ENCODE peak calls at places on chromosomes 7 and 10, in five cellular contexts. E, M, J, U and V are unnamed samples.

GRCh38 chr7:2660359-2661095 is 27.5 kb upstream of the AMZ1 start:
- DNase-seq in M (no peak), J (no peak), U (no peak), E (no peak), V (peak; percentile 56)

GRCh38 chr10:69048103-69048502 is 39.8 kb upstream of the SRGN start:
- DNase-seq in M (no peak), E (no peak), J (no peak), U (no peak), V (peak; percentile 13)

GRCh38 chr10:79102056-79102874 is 33.5 kb downstream of the ZMIZ1 start:
- DNase-seq in E (no peak), J (no peak), U (peak; percentile 53), M (peak; percentile 49), V (no peak)

GRCh38 chr7:116593359-116594075 is 68.7 kb downstream of the CAV1 start:
- DNase-seq in M (no peak), E (no peak), J (no peak), U (no peak), V (no peak)

GRCh38 chr7:111224354-111225231 is 133.7 kb downstream of the LRRN3 start:
- DNase-seq in J (no peak), E (no peak), M (no peak), U (no peak), V (no peak)

GRCh38 chr7:31788445-31788844 is 101.4 kb downstream of the PPP1R17 start:
- DNase-seq in M (no peak), J (no peak), U (no peak), E (no peak), V (no peak)

GRCh38 chr7:36961097-36961496 is 236.8 kb upstream of the AOAH start:
- DNase-seq in E (no peak), U (no peak), J (no peak), M (no peak), V (peak; percentile 21)

GRCh38 chr10:21300546-21300945 is 224.9 kb downstream of the SKIDA1 start:
- DNase-seq in M (no peak), U (no peak), E (no peak), J (no peak), V (no peak)

GRCh38 chr7:151174246-151175046 is 7.0 kb upstream of the GBX1 start:
- DNase-seq in M (no peak), E (no peak), U (peak; percentile 68), J (no peak), V (no peak)

GRCh38 chr10:101047961-101048892 is 13.6 kb upstream of the KAZALD1 start:
- DNase-seq in U (peak; percentile 71), M (no peak), J (no peak), E (no peak), V (peak; percentile 44)

GRCh38 chr7:75534727-75535307 is 42.7 kb downstream of the SPDYE5 start:
- DNase-seq in J (no peak), E (no peak), U (peak; percentile 10), M (peak; percentile 47), V (peak; percentile 34)

GRCh38 chr10:87829986-87830732 is 12.1 kb upstream of the ATAD1 start:
- DNase-seq in U (no peak), M (no peak), E (no peak), J (no peak), V (no peak)

GRCh38 chr7:106285801-106286492 is 1.2 kb upstream of the NAMPT start:
- DNase-seq in J (peak; percentile 22), M (no peak), U (no peak), E (no peak), V (peak; percentile 30)

GRCh38 chr7:101104193-101104713 is 19.0 kb downstream of the TRIM56 start:
- DNase-seq in U (no peak), J (no peak), E (no peak), M (no peak), V (no peak)

GRCh38 chr10:42951486-42952251 is 125.2 kb upstream of the RET start:
- DNase-seq in U (peak; percentile 65), M (peak; percentile 24), J (no peak), E (no peak), V (peak; percentile 28)

GRCh38 chr10:115026041-115026779 is 67.0 kb upstream of the ATRNL1 start:
- DNase-seq in M (no peak), J (no peak), E (no peak), U (peak; percentile 28), V (no peak)

GRCh38 chr10:60114765-60115586 is 208.6 kb upstream of the CCDC6 start:
- DNase-seq in U (peak; percentile 91), J (peak; percentile 61), M (peak; percentile 96), E (peak; percentile 29), V (peak; percentile 81)

GRCh38 chr10:129514568-129515451 is 47.8 kb downstream of the MGMT start:
- DNase-seq in M (no peak), U (no peak), J (no peak), E (no peak), V (no peak)

GRCh38 chr10:126634915-126635314 is 35.6 kb downstream of the C10orf90 start:
- DNase-seq in E (no peak), J (no peak), U (no peak), M (peak; percentile 94), V (no peak)

GRCh38 chr7:106313456-106313891 is 28.7 kb upstream of the NAMPT start:
- DNase-seq in J (no peak), M (peak; percentile 92), E (no peak), U (no peak), V (no peak)

GRCh38 chr7:81256991-81257390 is 338.1 kb upstream of the SEMA3C start:
- DNase-seq in E (no peak), U (peak; percentile 57), M (peak; percentile 8), J (no peak), V (peak; percentile 9)

GRCh38 chr10:58818889-58819288 is 306.2 kb downstream of the BICC1 start:
- DNase-seq in J (no peak), M (peak; percentile 97), U (no peak), E (no peak), V (no peak)

GRCh38 chr10:46554166-46554781 is 2.2 kb downstream of the GPRIN2 start:
- DNase-seq in E (no peak), M (no peak), J (no peak), U (no peak), V (no peak)

GRCh38 chr7:98933321-98933720 is 55.0 kb downstream of the TRRAP start:
- DNase-seq in M (no peak), J (no peak), E (no peak), U (no peak), V (peak; percentile 71)

GRCh38 chr7:40354736-40355135 is 219.9 kb downstream of the SUGCT start:
- DNase-seq in E (no peak), J (no peak), U (no peak), M (no peak), V (no peak)

GRCh38 chr10:1394155-1394912 is 338.1 kb downstream of the WDR37 start:
- DNase-seq in E (no peak), M (no peak), J (no peak), U (no peak), V (no peak)

GRCh38 chr10:12382956-12383531 is 33.7 kb downstream of the CAMK1D start:
- DNase-seq in J (no peak), M (no peak), U (no peak), E (no peak), V (no peak)

GRCh38 chr10:82212753-82213152 is 337.8 kb downstream of the NRG3 start:
- DNase-seq in E (no peak), U (no peak), J (no peak), M (no peak), V (no peak)

GRCh38 chr10:83753490-83753889 is 385.8 kb upstream of the GHITM start:
- DNase-seq in U (no peak), J (no peak), M (no peak), E (no peak), V (no peak)

DNA sequence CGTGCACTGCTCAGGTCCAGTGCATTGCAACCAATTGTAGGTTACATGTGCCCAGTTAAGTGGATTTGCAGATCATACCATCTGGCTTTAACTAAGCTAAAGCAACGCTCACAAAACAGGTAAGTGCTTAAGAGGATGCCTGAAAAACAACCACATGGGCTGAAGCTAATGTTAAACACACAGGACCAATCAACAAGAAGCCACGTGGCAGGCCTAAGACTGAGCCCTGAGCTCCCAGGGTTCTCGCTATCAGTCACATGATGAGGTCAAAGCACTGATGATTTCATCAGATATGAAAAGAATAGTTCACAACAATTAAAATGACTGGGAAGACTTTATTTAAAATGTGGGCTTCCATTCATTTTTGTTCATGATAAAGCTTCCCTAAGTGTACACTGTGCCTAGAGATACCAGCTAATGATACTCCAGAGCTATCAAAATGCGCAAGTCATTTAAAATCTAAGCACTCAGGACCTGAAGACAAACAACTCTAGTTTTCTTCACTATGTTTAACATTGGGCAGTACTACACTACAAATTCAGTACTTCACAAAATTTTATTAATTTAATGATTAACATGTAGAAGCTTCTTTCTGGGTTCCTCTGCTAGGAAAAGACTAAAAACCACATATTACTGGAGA is 90.6 kb downstream of the PIP4K2A start:
- DNase-seq in J (no peak), M (no peak), E (no peak), U (peak; percentile 57), V (no peak)
- H3K9ac ChIP-seq in J (no peak overlapping the region), M (peak overlapping the region; percentile 3), E (no peak overlapping the region), U (no peak overlapping the region), V (no peak overlapping the region)

DNA sequence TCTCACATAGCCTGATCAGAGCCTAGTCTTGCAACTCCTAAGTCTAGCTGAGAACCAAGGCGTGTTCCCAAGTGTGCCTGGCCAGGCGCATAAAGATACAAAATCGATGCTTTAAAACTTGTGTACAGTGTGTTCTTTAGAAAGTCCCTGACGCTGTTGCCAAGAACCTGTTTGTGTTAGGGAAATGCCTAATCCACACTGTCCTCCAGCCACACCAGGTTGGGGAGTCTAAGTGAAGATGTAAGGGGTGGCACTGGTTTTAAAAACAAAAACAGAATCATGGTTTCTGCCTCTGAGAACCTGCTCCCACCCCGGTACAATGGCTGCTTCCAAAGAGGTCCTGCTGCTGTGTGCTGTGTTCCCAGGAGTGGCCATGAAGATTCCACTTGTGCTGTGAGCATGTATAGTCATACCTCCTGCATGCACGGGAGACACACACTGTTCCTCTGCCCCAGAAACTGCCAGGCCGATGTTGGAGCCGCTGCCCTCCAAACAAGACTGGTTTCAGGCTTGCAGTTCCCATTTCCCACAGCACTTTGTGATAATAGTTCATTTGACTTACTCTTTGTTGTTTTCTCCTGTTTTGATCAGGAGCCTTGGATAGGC is 88.5 kb downstream of the CCNY start:
- DNase-seq in E (no peak), M (no peak), J (no peak), U (no peak), V (no peak)
- H3K9ac ChIP-seq in E (no peak overlapping the region), M (no peak overlapping the region), J (no peak overlapping the region), U (no peak overlapping the region), V (no peak overlapping the region)

GRCh38 chr7:156616269-156617202 is 24.0 kb upstream of the RNF32 start:
- DNase-seq in M (no peak), E (no peak), U (peak; percentile 35), J (no peak), V (no peak)
- H3K9ac ChIP-seq in M (no peak overlapping the region), E (no peak overlapping the region), U (peak overlapping the region; percentile 63), J (no peak overlapping the region), V (no peak overlapping the region)

DNA sequence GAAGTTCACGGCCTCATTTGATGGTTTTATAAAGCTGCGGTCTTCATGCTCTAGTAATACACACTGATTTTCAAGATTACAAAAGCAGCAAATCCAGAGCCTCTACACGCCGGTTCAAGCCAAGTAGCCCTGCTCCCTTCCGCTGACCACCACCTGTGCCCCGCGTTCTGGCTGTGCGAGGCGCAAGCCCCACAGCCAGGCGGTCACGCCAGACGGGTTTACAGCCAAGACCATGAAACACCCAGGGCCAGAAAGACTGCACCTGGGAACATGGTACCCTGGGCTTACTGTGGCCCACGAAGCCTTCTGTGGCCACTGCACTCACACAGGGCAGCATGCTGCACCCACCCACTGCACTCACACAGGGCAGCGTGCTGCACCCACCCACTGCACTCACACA is 33.6 kb downstream of the GPER1 start:
- DNase-seq in U (no peak), E (no peak), M (no peak), J (no peak), V (no peak)
- H3K9ac ChIP-seq in U (no peak overlapping the region), E (no peak overlapping the region), M (no peak overlapping the region), J (no peak overlapping the region), V (no peak overlapping the region)